ENCODE peak calls at places on chromosomes 3 and 15, in five cellular contexts. V is Caco-2, X is tibial nerve, K is adrenal gland, Q is fibroblast of lung. O is an unnamed sample.
A peak's percentile ranks its signal among the peaks of the same experiment; 100 is the strongest.

GRCh38 chr15:62886431-62887071 is 156.0 kb upstream of the TPM1 start:
- DNase-seq in V (no peak), X (no peak), K (no peak), Q (no peak), O (peak; percentile 61)

GRCh38 chr3:195082811-195083210 is 188.1 kb downstream of the XXYLT1 start:
- DNase-seq in V (no peak), X (no peak), K (no peak), Q (no peak), O (no peak)

GRCh38 chr3:150925751-150926201 is 20.5 kb upstream of the MINDY4B start:
- DNase-seq in V (peak; percentile 79), X (no peak), K (peak; percentile 36), Q (peak; percentile 15), O (no peak)

GRCh38 chr15:100385300-100385699 is 43.5 kb upstream of the ADAMTS17 start:
- DNase-seq in V (no peak), X (no peak), K (no peak), Q (no peak), O (no peak)

GRCh38 chr3:29576181-29576580 is 295.3 kb downstream of the RBMS3 start:
- DNase-seq in V (no peak), X (no peak), K (no peak), Q (no peak), O (no peak)

GRCh38 chr3:42831321-42831713 is 22.1 kb downstream of the ACKR2 start:
- DNase-seq in V (peak; percentile 75), X (peak; percentile 82), K (peak; percentile 82), Q (peak; percentile 59), O (peak; percentile 52)

GRCh38 chr3:16807981-16808380 is 76.8 kb upstream of the PLCL2 start:
- DNase-seq in V (no peak), X (no peak), K (no peak), Q (no peak), O (no peak)

GRCh38 chr15:84391191-84391590 is 155.6 kb downstream of the GOLGA6L4 start:
- DNase-seq in V (no peak), X (no peak), K (no peak), Q (no peak), O (no peak)

GRCh38 chr3:30504939-30505338 is 101.5 kb upstream of the TGFBR2 start:
- DNase-seq in V (no peak), X (no peak), K (no peak), Q (no peak), O (no peak)

GRCh38 chr15:75067123-75067854 is 43.9 kb downstream of the PPCDC start:
- DNase-seq in V (no peak), X (no peak), K (peak; percentile 14), Q (peak; percentile 35), O (peak; percentile 81)

GRCh38 chr15:71231678-71232224 is 116.5 kb downstream of the THSD4 start:
- DNase-seq in V (no peak), X (no peak), K (no peak), Q (no peak), O (no peak)

GRCh38 chr3:58074997-58075396 is 66.8 kb downstream of the FLNB start:
- DNase-seq in V (no peak), X (no peak), K (no peak), Q (no peak), O (no peak)

GRCh38 chr15:73983773-73984172 is 8.3 kb downstream of the STOML1 start:
- DNase-seq in V (no peak), X (no peak), K (no peak), Q (no peak), O (no peak)

GRCh38 chr15:99212401-99212800 is 37.0 kb downstream of the TTC23 start:
- DNase-seq in V (no peak), X (no peak), K (peak; percentile 51), Q (peak; percentile 19), O (peak; percentile 66)

GRCh38 chr3:112555535-112556170 is 6.1 kb downstream of the ATG3 start:
- DNase-seq in V (no peak), X (no peak), K (no peak), Q (peak; percentile 4), O (no peak)

DNA sequence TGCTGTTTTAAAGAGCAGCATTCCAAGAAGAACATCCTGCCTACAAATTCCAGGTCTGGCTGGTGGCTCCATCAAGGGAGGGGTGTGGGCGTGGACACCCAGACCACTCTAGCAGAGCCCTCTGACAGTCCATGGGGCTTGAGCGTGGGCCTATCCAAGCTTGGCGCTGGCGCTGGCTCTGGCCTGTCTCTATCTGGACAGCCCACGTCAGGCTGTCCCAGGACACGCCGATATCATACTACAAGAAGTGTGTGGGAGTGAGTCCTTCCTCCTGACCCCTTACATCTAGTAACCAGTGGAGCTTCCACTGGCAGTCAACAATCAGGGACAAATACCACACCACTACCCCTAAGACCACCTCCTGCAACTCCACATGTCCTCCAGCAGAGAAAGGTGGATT is 17.1 kb upstream of the DUSP7 start:
- DNase-seq in V (no peak), X (no peak), K (no peak), Q (no peak), O (no peak)
- H3K36me3 ChIP-seq in V (no peaks in the 10 kb centered on the region), X (no peaks in the 10 kb centered on the region), K (no peaks in the 10 kb centered on the region), Q (peaks cover 2% of the 10 kb centered on the region), O (no peaks in the 10 kb centered on the region)

GRCh38 chr3:13325092-13325491 is 95.0 kb downstream of the NUP210 start:
- DNase-seq in V (no peak), X (no peak), K (no peak), Q (no peak), O (no peak)
- H3K36me3 ChIP-seq in V (peaks cover 1% of the 10 kb centered on the region), X (no peaks in the 10 kb centered on the region), K (no peaks in the 10 kb centered on the region), Q (no peaks in the 10 kb centered on the region), O (no peaks in the 10 kb centered on the region)

DNA sequence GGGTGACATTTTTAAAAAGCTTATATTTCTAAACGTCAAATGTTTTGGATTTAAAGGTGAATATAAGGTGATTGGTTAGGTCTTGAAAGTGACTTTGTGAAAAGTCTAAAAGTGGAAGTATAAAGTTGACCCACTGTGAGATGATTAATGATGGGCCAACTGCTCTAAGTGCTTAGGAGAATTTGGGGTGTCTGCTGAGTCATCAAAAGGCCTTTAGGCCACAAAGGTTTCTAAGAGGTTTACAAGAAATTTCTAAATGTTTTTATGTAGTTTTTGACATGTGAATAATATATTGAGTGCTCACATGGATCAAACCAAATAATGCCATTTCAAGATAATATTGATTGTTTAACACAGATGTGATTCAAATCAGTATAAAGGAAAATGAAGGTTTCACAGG is 39.2 kb upstream of the SLC2A2 start:
- DNase-seq in V (no peak), X (no peak), K (no peak), Q (no peak), O (no peak)
- H3K36me3 ChIP-seq in V (no peaks in the 10 kb centered on the region), X (no peaks in the 10 kb centered on the region), K (no peaks in the 10 kb centered on the region), Q (no peaks in the 10 kb centered on the region), O (peaks cover 5% of the 10 kb centered on the region)

GRCh38 chr3:155908086-155908485 is 37.6 kb downstream of the GMPS start:
- DNase-seq in V (no peak), X (no peak), K (no peak), Q (no peak), O (no peak)
- H3K36me3 ChIP-seq in V (no peaks in the 10 kb centered on the region), X (no peaks in the 10 kb centered on the region), K (no peaks in the 10 kb centered on the region), Q (no peaks in the 10 kb centered on the region), O (peaks cover 17% of the 10 kb centered on the region)

GRCh38 chr15:89305395-89305794 is 29.2 kb downstream of the POLG start:
- DNase-seq in V (no peak), X (no peak), K (no peak), Q (no peak), O (no peak)

GRCh38 chr15:89307791-89308190 is 26.8 kb downstream of the POLG start:
- DNase-seq in V (no peak), X (no peak), K (no peak), Q (no peak), O (peak; percentile 63)

GRCh38 chr15:89301304-89302089 is 33.1 kb downstream of the POLG start:
- DNase-seq in V (no peak), X (no peak), K (no peak), Q (no peak), O (no peak)

GRCh38 chr15:89303986-89304385 is 30.6 kb downstream of the POLG start:
- DNase-seq in V (no peak), X (no peak), K (no peak), Q (no peak), O (no peak)

DNA sequence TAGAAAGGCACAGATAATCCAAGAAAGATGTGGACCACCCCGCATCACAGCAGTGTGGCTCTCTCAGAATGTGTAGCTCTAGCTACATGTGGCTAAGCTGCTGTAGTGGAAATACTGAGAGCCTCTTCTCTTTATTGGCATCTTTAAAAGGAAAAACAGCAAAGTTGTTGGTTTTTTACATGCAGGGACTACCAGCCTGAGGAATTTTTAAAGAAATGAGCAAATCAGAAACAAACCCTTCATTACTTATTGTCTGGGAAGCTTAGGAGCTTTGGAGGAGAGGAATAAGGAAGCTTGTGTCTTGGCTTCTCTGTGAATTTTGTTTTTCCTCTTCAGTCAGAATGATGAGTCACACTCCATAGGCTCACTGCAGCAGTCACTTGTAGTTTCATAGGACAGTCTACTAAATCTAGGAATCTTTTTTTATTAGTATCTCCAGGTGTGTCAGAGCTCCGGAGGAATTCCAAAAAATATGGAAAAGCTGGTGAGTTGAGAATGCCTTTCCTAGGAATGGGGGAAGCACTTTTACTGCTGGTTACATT is 27.5 kb downstream of the POLG start:
- DNase-seq in V (no peak), X (no peak), K (no peak), Q (peak; percentile 23), O (peak; percentile 27)
- H3K36me3 ChIP-seq in V (no peaks in the 10 kb centered on the region), X (no peaks in the 10 kb centered on the region), K (no peaks in the 10 kb centered on the region), Q (peaks cover 5% of the 10 kb centered on the region), O (no peaks in the 10 kb centered on the region)

O was measured in brain microvascular endothelial cell.